ENCODE peak calls at places on chromosomes 12 and 14, in ten cellular contexts. B is ovary, Q is A549, O is AG10803, Y is GM10248, N is lung, T is sigmoid colon, C is fibroblast of lung, K is thoracic aorta, W is HFFc6. J is an unnamed sample.

GRCh38 chr14:92718659-92719058 is 29.8 kb downstream of the LGMN start:
- DNase-seq in Y (no peak), O (no peak), W (no peak), C (no peak), T (peak), N (no peak), K (no peak), B (no peak), Q (no peak), J (no peak)

GRCh38 chr12:125122668-125123067 is 57.4 kb downstream of the AACS start:
- DNase-seq in Q (no peak), K (no peak), C (no peak), N (no peak), O (no peak), T (no peak), W (no peak), B (no peak), Y (no peak), J (no peak)

GRCh38 chr12:11771356-11771755 is 121.9 kb downstream of the ETV6 start:
- DNase-seq in Y (peak), O (peak), W (no peak), B (no peak), N (no peak), K (no peak), C (peak), Q (no peak), T (no peak), J (no peak)

GRCh38 chr14:79318371-79318770 is 892.9 kb downstream of the DIO2 start:
- DNase-seq in Q (no peak), T (no peak), B (no peak), N (no peak), Y (no peak), O (no peak), W (no peak), C (peak), K (no peak), J (no peak)

GRCh38 chr12:49092086-49092815 is 2.4 kb downstream of the DHH start:
- DNase-seq in Q (peak), W (no peak), T (no peak), Y (peak), K (no peak), O (no peak), B (peak), N (no peak), C (no peak), J (peak)

GRCh38 chr14:34013714-34014055 is 62.8 kb upstream of the EGLN3 start:
- DNase-seq in Q (no peak), Y (peak), W (no peak), O (no peak), K (no peak), N (no peak), B (no peak), C (no peak), T (no peak), J (no peak)

GRCh38 chr14:67514650-67515385 is 18.3 kb upstream of the PLEKHH1 start:
- DNase-seq in K (no peak), N (peak), B (peak), T (peak), Y (peak), O (peak), C (peak), W (no peak), Q (peak), J (peak)

GRCh38 chr14:64561631-64562030 is 11.9 kb downstream of the PPP1R36 start:
- DNase-seq in Y (no peak), K (no peak), N (no peak), B (no peak), Q (no peak), T (no peak), W (no peak), O (no peak), C (no peak), J (no peak)

GRCh38 chr14:49593016-49593415 is 5.7 kb upstream of the LRR1 start:
- DNase-seq in W (peak), O (no peak), T (no peak), K (no peak), C (peak), Q (no peak), Y (no peak), B (no peak), N (no peak), J (no peak)

GRCh38 chr12:43945983-43946382 is 110.1 kb downstream of the TMEM117 start:
- DNase-seq in Q (no peak), K (no peak), B (no peak), T (no peak), O (no peak), C (no peak), W (no peak), N (no peak), Y (no peak), J (no peak)

GRCh38 chr14:93546642-93547041 is 115.9 kb downstream of the UNC79 start:
- DNase-seq in Q (no peak), N (no peak), W (no peak), O (no peak), B (no peak), C (no peak), Y (no peak), T (no peak), K (no peak), J (no peak)

GRCh38 chr12:121858662-121859572 is at the start of gene HPD:
- DNase-seq in T (peak), B (peak), Y (no peak), O (peak), C (peak), N (peak), W (peak), Q (no peak), K (peak), J (no peak)

GRCh38 chr14:65438266-65438933 is 25.9 kb downstream of the FUT8 start:
- DNase-seq in O (no peak), N (no peak), W (no peak), Q (no peak), B (no peak), Y (no peak), C (no peak), K (no peak), T (no peak), J (no peak)

GRCh38 chr14:59130472-59130871 is 58.0 kb upstream of the DAAM1 start:
- DNase-seq in Y (no peak), C (no peak), K (no peak), W (no peak), B (no peak), N (no peak), T (peak), Q (no peak), O (no peak), J (no peak)

GRCh38 chr14:59131926-59132763 is 56.3 kb upstream of the DAAM1 start:
- DNase-seq in K (no peak), Q (no peak), T (no peak), B (no peak), Y (no peak), W (no peak), O (no peak), C (no peak), N (no peak), J (no peak)

GRCh38 chr14:59133709-59134108 is 54.8 kb upstream of the DAAM1 start:
- DNase-seq in K (no peak), Q (no peak), T (no peak), W (no peak), Y (no peak), N (no peak), O (no peak), B (no peak), C (no peak), J (no peak)

GRCh38 chr14:59134307-59134706 is 54.2 kb upstream of the DAAM1 start:
- DNase-seq in N (no peak), K (no peak), Q (no peak), B (no peak), W (no peak), Y (no peak), O (no peak), C (no peak), T (no peak), J (no peak)

DNA sequence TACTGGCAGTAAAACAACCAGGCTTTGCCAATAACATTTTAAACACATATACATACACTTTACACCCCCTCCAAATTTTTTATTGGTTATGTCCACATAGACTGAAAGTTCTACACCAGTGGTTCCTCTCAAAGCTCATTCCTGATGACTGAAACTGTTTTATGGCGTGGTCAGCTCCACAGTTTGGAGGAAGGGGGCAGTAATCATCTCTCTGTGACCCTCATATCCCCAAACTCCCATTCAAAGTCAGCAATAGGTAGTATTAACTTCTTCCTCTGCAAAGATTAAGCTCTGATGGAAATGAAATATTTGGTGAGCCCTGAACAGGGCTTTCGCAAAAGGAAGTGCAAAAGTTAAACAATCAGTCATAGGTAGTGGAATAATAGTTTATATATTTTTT is 55.3 kb upstream of the DAAM1 start:
- DNase-seq in N (no peak), W (no peak), C (peak), B (no peak), Q (no peak), T (no peak), O (no peak), Y (no peak), K (no peak), J (no peak)
- TF ChIP-seq CTCF in N (no peak), W (peak), C (peak), B (no peak), Q (no peak), T (no peak), O (peak), Y (no peak), K (no peak), J (no peak)

GRCh38 chr12:3002636-3003035 is 43.4 kb downstream of the TEAD4 start:
- DNase-seq in K (no peak), N (no peak), Y (no peak), W (no peak), O (no peak), C (no peak), Q (no peak), B (no peak), T (no peak), J (no peak)

GRCh38 chr12:3004655-3005565 is 45.7 kb downstream of the TEAD4 start:
- DNase-seq in Y (no peak), W (no peak), T (no peak), C (no peak), N (no peak), O (peak), Q (peak), K (no peak), B (no peak), J (no peak)

GRCh38 chr12:3009780-3010179 is 50.6 kb downstream of the TEAD4 start:
- DNase-seq in Y (no peak), T (no peak), C (no peak), W (no peak), K (no peak), B (no peak), O (no peak), N (no peak), Q (no peak), J (no peak)

GRCh38 chr12:3003593-3003992 is 44.4 kb downstream of the TEAD4 start:
- DNase-seq in Q (no peak), N (no peak), O (no peak), W (no peak), C (no peak), K (no peak), Y (no peak), T (no peak), B (no peak), J (no peak)

DNA sequence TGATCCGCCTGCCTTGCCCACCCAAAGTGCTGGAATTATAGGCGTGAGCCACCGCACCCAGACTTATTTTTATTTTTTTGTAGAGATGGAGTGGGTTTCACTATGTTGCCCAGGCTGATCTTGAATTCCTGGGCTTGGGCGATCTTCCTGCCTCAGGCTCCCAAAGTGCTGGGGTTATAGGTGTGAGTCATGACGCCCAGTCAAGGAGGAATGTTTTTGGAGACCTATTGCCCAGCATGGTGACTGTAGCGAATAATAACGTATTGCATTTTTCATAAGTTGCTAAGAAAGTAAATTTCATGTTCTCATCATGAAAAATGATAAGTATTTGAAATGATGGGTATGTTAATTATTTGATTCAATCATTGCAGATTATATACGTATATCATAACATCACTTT is 46.5 kb downstream of the TEAD4 start:
- DNase-seq in Q (no peak), C (no peak), W (no peak), T (no peak), N (no peak), K (no peak), O (no peak), B (no peak), Y (no peak), J (no peak)
- TF ChIP-seq CTCF in Q (no peak), C (no peak), W (no peak), T (no peak), N (no peak), K (no peak), O (no peak), B (no peak), Y (no peak), J (no peak)

GRCh38 chr14:102317564-102318248 is 1.8 kb upstream of the ZNF839 start:
- DNase-seq in Q (no peak), K (no peak), T (peak), W (no peak), Y (no peak), B (no peak), C (no peak), N (no peak), O (peak), J (no peak)
- TF ChIP-seq CTCF in Q (no peak), K (no peak), T (no peak), W (no peak), Y (peak), B (no peak), C (no peak), N (no peak), O (no peak), J (no peak)

DNA sequence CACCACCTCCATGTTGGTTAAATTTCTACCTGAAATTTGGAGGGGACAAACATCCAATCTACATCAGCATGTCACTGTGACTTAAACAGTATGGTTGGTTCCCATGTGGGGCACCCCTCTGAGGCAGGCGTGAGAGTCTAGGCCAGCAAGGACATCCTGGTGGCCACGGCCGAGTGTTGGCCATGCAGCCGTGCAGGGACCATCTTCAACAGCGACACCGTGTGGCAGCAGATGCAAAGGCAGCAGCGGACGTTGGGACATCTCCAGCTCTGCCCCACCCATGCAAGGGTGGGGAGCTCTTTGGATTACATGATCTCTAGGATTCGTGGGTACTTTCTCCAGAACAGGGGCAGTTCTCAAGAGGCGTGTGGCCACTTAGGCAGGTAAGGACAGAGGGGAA is 49.8 kb downstream of the NOC4L start:
- DNase-seq in W (no peak), B (no peak), C (no peak), O (no peak), Y (no peak), K (no peak), T (no peak), N (no peak), Q (peak), J (no peak)
- TF ChIP-seq CTCF in W (peak), B (no peak), C (no peak), O (peak), Y (peak), K (no peak), T (no peak), N (no peak), Q (peak), J (peak)

GRCh38 chr14:39988939-39989338 is 556.7 kb upstream of the FBXO33 start:
- DNase-seq in O (no peak), C (peak), Y (no peak), T (no peak), N (no peak), Q (no peak), W (no peak), B (no peak), K (no peak), J (peak)
- TF ChIP-seq CTCF in O (no peak), C (no peak), Y (peak), T (peak), N (no peak), Q (peak), W (peak), B (no peak), K (no peak), J (no peak)